ENCODE peak calls at places on chromosome 19, in seven cellular contexts. T, Y, I, Z, O, D and S are unnamed samples. For H3K4me1, the result is how much of the 10 kb centered on the place peaks cover.

GRCh38 chr19:15304140-15304705 is 28.1 kb downstream of the BRD4 start:
- ATAC-seq in T (peak), Y (peak), I (no peak), Z (peak), O (peak), D (peak), S (peak)

GRCh38 chr19:10780368-10780767 is 55.6 kb downstream of the TMED1 start:
- ATAC-seq in T (peak), Y (no peak), I (peak), Z (no peak), O (peak), D (no peak), S (peak)

GRCh38 chr19:535017-535835 is 3.7 kb downstream of the CDC34 start:
- ATAC-seq in T (no peak), Y (no peak), I (peak), Z (no peak), O (no peak), D (no peak), S (no peak)

GRCh38 chr19:17294051-17294891 is 9.0 kb downstream of the ABHD8 start:
- ATAC-seq in T (no peak), Y (peak), I (no peak), Z (no peak), O (no peak), D (peak), S (no peak)

GRCh38 chr19:33441277-33441699 is 67.8 kb downstream of the CEBPG start:
- ATAC-seq in T (no peak), Y (peak), I (no peak), Z (no peak), O (no peak), D (no peak), S (no peak)

GRCh38 chr19:15251010-15251748 is 18.9 kb upstream of the EPHX3 start:
- ATAC-seq in T (peak), Y (no peak), I (no peak), Z (no peak), O (peak), D (no peak), S (peak)

GRCh38 chr19:738509-739128 is 12.3 kb upstream of the MISP start:
- ATAC-seq in T (no peak), Y (no peak), I (no peak), Z (peak), O (no peak), D (no peak), S (no peak)

GRCh38 chr19:38394488-38394887 is 6.0 kb downstream of the SPRED3 start:
- ATAC-seq in T (no peak), Y (no peak), I (peak), Z (peak), O (no peak), D (no peak), S (no peak)

GRCh38 chr19:6431891-6432290 is 1.7 kb downstream of the SLC25A41 start:
- ATAC-seq in T (no peak), Y (no peak), I (no peak), Z (no peak), O (no peak), D (no peak), S (no peak)

GRCh38 chr19:604355-604754 is 14.7 kb downstream of the HCN2 start:
- ATAC-seq in T (no peak), Y (peak), I (no peak), Z (no peak), O (no peak), D (peak), S (no peak)

GRCh38 chr19:13212759-13213330 is 62.6 kb downstream of the IER2 start:
- ATAC-seq in T (no peak), Y (peak), I (peak), Z (peak), O (no peak), D (peak), S (no peak)

GRCh38 chr19:31894451-31894850 is 451.0 kb upstream of the ZNF507 start:
- ATAC-seq in T (no peak), Y (no peak), I (no peak), Z (no peak), O (no peak), D (no peak), S (no peak)

GRCh38 chr19:48183356-48183755 is 12.9 kb downstream of the ZSWIM9 start:
- ATAC-seq in T (no peak), Y (no peak), I (no peak), Z (no peak), O (no peak), D (no peak), S (no peak)

GRCh38 chr19:19471682-19472081 is 43.7 kb downstream of the TSSK6 start:
- ATAC-seq in T (no peak), Y (no peak), I (no peak), Z (no peak), O (no peak), D (no peak), S (no peak)

GRCh38 chr19:917323-918151 is at the start of gene KISS1R:
- ATAC-seq in T (no peak), Y (peak), I (peak), Z (peak), O (no peak), D (peak), S (no peak)

GRCh38 chr19:56671613-56671994 is at the start of gene ZNF835:
- ATAC-seq in T (peak), Y (no peak), I (peak), Z (no peak), O (peak), D (no peak), S (peak)

GRCh38 chr19:38842439-38843174 is 7.2 kb downstream of the HNRNPL start:
- ATAC-seq in T (no peak), Y (no peak), I (no peak), Z (peak), O (no peak), D (peak), S (no peak)

GRCh38 chr19:498591-498950 is 2.3 kb downstream of the MADCAM1 start:
- ATAC-seq in T (no peak), Y (no peak), I (no peak), Z (peak), O (no peak), D (no peak), S (no peak)

GRCh38 chr19:19405919-19406877 is 723 bp downstream of the GATAD2A start:
- ATAC-seq in T (no peak), Y (peak), I (peak), Z (peak), O (peak), D (peak), S (peak)

GRCh38 chr19:4373601-4374441 is 26.5 kb downstream of the SH3GL1 start:
- ATAC-seq in T (peak), Y (no peak), I (no peak), Z (no peak), O (peak), D (no peak), S (peak)

GRCh38 chr19:4375620-4376228 is 24.6 kb downstream of the SH3GL1 start:
- ATAC-seq in T (no peak), Y (peak), I (peak), Z (peak), O (no peak), D (peak), S (no peak)

GRCh38 chr19:4374451-4375163 is 25.7 kb downstream of the SH3GL1 start:
- ATAC-seq in T (peak), Y (peak), I (peak), Z (peak), O (peak), D (peak), S (peak)

GRCh38 chr19:4376245-4376990 is 23.9 kb downstream of the SH3GL1 start:
- ATAC-seq in T (no peak), Y (peak), I (no peak), Z (no peak), O (no peak), D (no peak), S (no peak)

GRCh38 chr19:4375164-4375619 is 25.2 kb downstream of the SH3GL1 start:
- ATAC-seq in T (no peak), Y (peak), I (peak), Z (peak), O (peak), D (peak), S (no peak)
- H3K4me1 ChIP-seq in T (half or more), Y (half or more), I (half or more), Z (under half), O (half or more), D (half or more), S (half or more)

DNA sequence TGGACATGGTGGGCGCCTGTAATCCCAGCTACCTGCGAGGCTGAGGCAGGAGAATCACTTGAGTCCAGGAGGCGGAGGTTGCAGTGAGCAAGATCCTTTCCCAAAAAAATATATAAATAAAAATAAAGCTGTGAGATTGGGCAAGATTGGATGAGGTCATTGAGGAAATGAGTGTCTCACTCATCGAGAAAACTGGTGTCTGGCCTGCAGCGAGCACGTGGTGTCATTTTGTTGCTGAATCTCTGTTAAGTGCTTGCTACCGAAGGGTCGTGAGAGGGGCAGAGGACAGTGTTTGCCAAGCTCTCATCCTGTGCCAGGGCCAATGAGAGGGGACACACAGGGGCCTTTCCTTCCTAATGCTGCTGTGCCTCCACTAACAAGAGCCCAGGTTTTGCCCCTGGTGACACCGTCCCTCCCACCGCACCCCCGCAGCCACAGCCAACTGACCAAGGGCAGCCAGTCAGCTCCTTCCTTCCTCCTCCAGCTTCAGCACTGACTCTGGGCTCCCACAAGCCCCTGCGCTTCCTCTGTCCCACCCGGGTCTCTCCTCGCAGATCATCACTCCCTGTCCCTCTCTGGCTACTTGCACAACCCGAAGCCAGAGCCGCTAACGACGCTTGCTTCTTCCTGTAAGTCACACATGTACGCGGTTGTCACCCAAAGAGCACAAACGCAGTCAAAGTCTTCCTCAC is 3.2 kb downstream of the POLD1 start:
- ATAC-seq in T (no peak), Y (no peak), I (no peak), Z (no peak), O (no peak), D (no peak), S (no peak)
- H3K27ac ChIP-seq in T (no peak), Y (no peak), I (peak), Z (no peak), O (no peak), D (no peak), S (no peak)

GRCh38 chr19:41023193-41023592 is 32.1 kb downstream of the CYP2B6 start:
- ATAC-seq in T (no peak), Y (peak), I (no peak), Z (peak), O (no peak), D (peak), S (no peak)
- TF ChIP-seq CTCF in T (no peak), Y (peak), I (no peak), Z (peak), O (no peak), D (no peak), S (no peak)

DNA sequence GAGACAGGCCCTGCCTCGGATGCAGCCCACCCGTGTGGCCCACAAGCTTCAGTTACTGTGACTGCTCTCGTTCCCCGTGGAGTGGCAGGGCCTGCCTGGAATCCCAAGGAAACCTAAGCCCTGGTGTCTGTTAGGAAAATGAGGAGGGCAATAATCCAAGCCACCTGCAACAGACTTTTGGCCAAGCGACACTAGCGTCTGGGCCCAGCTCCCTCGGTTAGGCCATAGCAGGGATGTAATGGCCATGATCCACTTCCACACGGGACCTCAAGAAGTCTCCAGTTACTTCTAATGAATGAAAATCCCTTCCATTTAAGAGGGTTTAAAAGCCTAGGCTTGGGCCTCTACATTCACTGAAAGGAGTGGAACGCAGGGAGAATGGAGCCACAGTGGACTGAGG is 8.9 kb downstream of the ZC3H4 start:
- ATAC-seq in T (no peak), Y (no peak), I (no peak), Z (no peak), O (no peak), D (no peak), S (no peak)
- H3K4me1 ChIP-seq in T (half or more), Y (half or more), I (half or more), Z (half or more), O (half or more), D (under half), S (under half)

GRCh38 chr19:44719262-44719701 is 20.3 kb downstream of the CEACAM16 start:
- ATAC-seq in T (no peak), Y (no peak), I (no peak), Z (no peak), O (no peak), D (no peak), S (no peak)
- H3K27ac ChIP-seq in T (peak), Y (no peak), I (peak), Z (peak), O (peak), D (peak), S (peak)

GRCh38 chr19:35053667-35054293 is 12.3 kb downstream of the HPN start:
- ATAC-seq in T (no peak), Y (no peak), I (no peak), Z (no peak), O (no peak), D (no peak), S (no peak)

GRCh38 chr19:35058370-35058769 is 16.8 kb downstream of the HPN start:
- ATAC-seq in T (no peak), Y (no peak), I (no peak), Z (no peak), O (no peak), D (no peak), S (no peak)

GRCh38 chr19:35056513-35057063 is 15.1 kb downstream of the HPN start:
- ATAC-seq in T (no peak), Y (no peak), I (no peak), Z (no peak), O (no peak), D (no peak), S (no peak)

GRCh38 chr19:35054626-35055025 is 13.1 kb downstream of the HPN start:
- ATAC-seq in T (no peak), Y (no peak), I (no peak), Z (no peak), O (no peak), D (no peak), S (no peak)

GRCh38 chr19:35055715-35056179 is 14.2 kb downstream of the HPN start:
- ATAC-seq in T (no peak), Y (peak), I (no peak), Z (peak), O (no peak), D (peak), S (no peak)
- TF ChIP-seq CTCF in T (no peak), Y (peak), I (no peak), Z (peak), O (no peak), D (peak), S (no peak)

GRCh38 chr19:18322759-18323460 is at the start of gene LSM4:
- ATAC-seq in T (peak), Y (peak), I (peak), Z (peak), O (peak), D (peak), S (peak)
- H3K4me1 ChIP-seq in T (half or more), Y (under half), I (half or more), Z (half or more), O (half or more), D (under half), S (under half)